ENCODE peak calls at places on chromosomes 12 and 14, in eight cellular contexts. D, Q, I, J, K, V, H and R are unnamed samples.
A peak's percentile ranks its signal among the peaks of the same experiment; 100 is the strongest.

GRCh38 chr12:122799635-122800243 is 25.4 kb downstream of the CCDC62 start:
- DNase-seq in V (no peak), K (peak; percentile 38), D (no peak), J (no peak), H (no peak), I (no peak), Q (no peak), R (no peak)

GRCh38 chr14:91204657-91205056 is 39.8 kb downstream of the GPR68 start:
- DNase-seq in V (no peak), H (no peak), K (no peak), J (no peak), Q (no peak), I (no peak), D (no peak), R (no peak)

GRCh38 chr12:112380663-112381420 is 1.4 kb downstream of the HECTD4 start:
- DNase-seq in J (no peak), V (no peak), Q (no peak), K (peak; percentile 54), I (no peak), H (no peak), D (peak; percentile 14), R (no peak)

GRCh38 chr12:69068431-69068830 is 135.5 kb upstream of the CPM start:
- DNase-seq in D (no peak), Q (no peak), J (no peak), I (no peak), V (no peak), K (no peak), H (no peak), R (no peak)

GRCh38 chr12:13428538-13429265 is 232.2 kb downstream of the EMP1 start:
- DNase-seq in K (no peak), D (no peak), H (no peak), J (no peak), I (no peak), Q (no peak), V (no peak), R (peak; percentile 5)

GRCh38 chr14:59356298-59356697 is 108.9 kb downstream of the GPR135 start:
- DNase-seq in K (no peak), H (no peak), Q (no peak), D (no peak), V (no peak), I (no peak), J (peak; percentile 53), R (no peak)

GRCh38 chr14:54191846-54192245 is 205.0 kb upstream of the CDKN3 start:
- DNase-seq in H (no peak), D (no peak), K (no peak), Q (no peak), J (no peak), V (no peak), I (no peak), R (no peak)

GRCh38 chr14:71666579-71667145 is 265.6 kb upstream of the RGS6 start:
- DNase-seq in J (no peak), V (no peak), D (no peak), H (no peak), K (no peak), I (no peak), Q (no peak), R (no peak)

GRCh38 chr14:33814010-33814409 is 136.9 kb downstream of the EGLN3 start:
- DNase-seq in I (no peak), J (no peak), K (no peak), Q (no peak), D (no peak), V (no peak), H (no peak), R (no peak)

GRCh38 chr12:117111386-117112267 is 12.4 kb upstream of the TESC start:
- DNase-seq in K (no peak), J (peak; percentile 61), Q (no peak), V (peak; percentile 19), H (no peak), I (peak; percentile 30), D (no peak), R (peak; percentile 17)

GRCh38 chr12:111482464-111482863 is 76.7 kb downstream of the SH2B3 start:
- DNase-seq in J (no peak), K (no peak), D (no peak), I (no peak), V (no peak), Q (no peak), H (no peak), R (no peak)

GRCh38 chr12:40565029-40565633 is 127.1 kb upstream of the CNTN1 start:
- DNase-seq in V (no peak), J (no peak), H (no peak), I (peak; percentile 63), K (no peak), Q (no peak), D (no peak), R (no peak)

GRCh38 chr14:54480830-54481562 is 7.8 kb downstream of the GMFB start:
- DNase-seq in D (no peak), K (no peak), I (no peak), J (no peak), V (no peak), H (no peak), Q (no peak), R (no peak)

GRCh38 chr14:102696332-102696731 is 80.9 kb upstream of the TRAF3 start:
- DNase-seq in I (no peak), H (no peak), V (no peak), D (no peak), Q (no peak), J (no peak), K (no peak), R (no peak)

GRCh38 chr12:52910248-52910883 is 5.5 kb upstream of the KRT8 start:
- DNase-seq in D (no peak), Q (no peak), H (no peak), J (no peak), K (no peak), V (no peak), I (no peak), R (no peak)

GRCh38 chr12:106234513-106234912 is 13.3 kb downstream of the CKAP4 start:
- DNase-seq in K (no peak), Q (no peak), J (no peak), D (no peak), I (no peak), V (no peak), H (no peak), R (no peak)

GRCh38 chr12:79725987-79726386 is 35.2 kb upstream of the PAWR start:
- DNase-seq in J (no peak), H (peak; percentile 43), D (no peak), K (no peak), V (no peak), Q (no peak), I (no peak), R (no peak)

GRCh38 chr14:101135796-101136742 is 232.5 kb upstream of the RTL1 start:
- DNase-seq in I (no peak), V (no peak), J (no peak), K (no peak), H (no peak), Q (no peak), D (no peak), R (no peak)

GRCh38 chr12:12376636-12377448 is 20.0 kb downstream of the BORCS5 start:
- DNase-seq in H (no peak), D (peak; percentile 29), V (peak; percentile 79), Q (no peak), K (peak; percentile 82), J (peak; percentile 80), I (peak; percentile 68), R (peak; percentile 22)

GRCh38 chr12:101823891-101824290 is 6.9 kb downstream of the GNPTAB start:
- DNase-seq in D (peak; percentile 65), I (no peak), V (peak; percentile 73), H (no peak), J (no peak), Q (peak; percentile 56), K (peak; percentile 70), R (peak; percentile 32)

GRCh38 chr12:52372216-52373154 is 5.2 kb upstream of the KRT85 start:
- DNase-seq in V (peak; percentile 91), J (peak; percentile 77), I (peak; percentile 44), H (peak; percentile 47), Q (peak; percentile 18), D (peak; percentile 57), K (peak; percentile 89), R (peak; percentile 76)

GRCh38 chr12:219891-220352 is 6.0 kb upstream of the SLC6A12 start:
- DNase-seq in K (peak; percentile 94), Q (no peak), V (peak; percentile 60), H (no peak), J (peak; percentile 77), D (peak; percentile 82), I (no peak), R (peak; percentile 76)

GRCh38 chr14:73227812-73228781 is 9.2 kb upstream of the PAPLN start:
- DNase-seq in I (no peak), H (peak; percentile 44), K (peak; percentile 42), V (peak; percentile 70), J (no peak), D (no peak), Q (no peak), R (peak; percentile 68)

GRCh38 chr12:49049566-49050224 is 10.9 kb downstream of the KMT2D start:
- DNase-seq in Q (no peak), J (no peak), I (no peak), D (no peak), H (no peak), V (peak; percentile 51), K (no peak), R (no peak)